ENCODE peak calls at places on chromosomes 5 and 9, in six cellular contexts. S, F, C, W, B and R are unnamed samples.

GRCh38 chr5:59745422-59745863 is 148.1 kb downstream of the PDE4D start:
- DNase-seq in B (no peak), C (peak; percentile 99), F (no peak), W (peak; percentile 96), S (peak; percentile 87), R (peak; percentile 56)

GRCh38 chr9:19946446-19947109 is 157.7 kb upstream of the SLC24A2 start:
- DNase-seq in C (peak; percentile 57), W (peak; percentile 42), S (peak; percentile 49), B (no peak), F (peak; percentile 48), R (no peak)

GRCh38 chr9:134531251-134531970 is 110.2 kb upstream of the COL5A1 start:
- DNase-seq in S (no peak), B (no peak), F (no peak), C (no peak), W (peak; percentile 53), R (no peak)

GRCh38 chr9:21789541-21790037 is 12.8 kb upstream of the MTAP start:
- DNase-seq in B (no peak), F (peak; percentile 52), W (peak; percentile 95), C (peak; percentile 92), S (peak; percentile 95), R (peak; percentile 93)

GRCh38 chr5:42566658-42567313 is 143.5 kb downstream of the GHR start:
- DNase-seq in F (no peak), S (peak; percentile 39), C (no peak), B (no peak), W (peak; percentile 26), R (peak; percentile 15)

GRCh38 chr5:106873558-106873957 is 797.2 kb downstream of the EFNA5 start:
- DNase-seq in F (no peak), C (peak; percentile 59), S (no peak), B (no peak), W (no peak), R (no peak)

GRCh38 chr5:173498871-173499470 is 117.5 kb downstream of the BOD1 start:
- DNase-seq in B (no peak), F (no peak), W (peak; percentile 12), S (peak; percentile 17), C (no peak), R (no peak)

GRCh38 chr5:88613051-88613450 is 269.9 kb downstream of the MEF2C start:
- DNase-seq in W (no peak), S (no peak), F (no peak), B (no peak), C (peak; percentile 1), R (no peak)

GRCh38 chr5:137733011-137733410 is 2.9 kb downstream of the KLHL3 start:
- DNase-seq in W (no peak), C (peak; percentile 11), F (no peak), S (no peak), B (no peak), R (no peak)

GRCh38 chr5:120599576-120599975 is 135.5 kb downstream of the PRR16 start:
- DNase-seq in F (no peak), C (peak; percentile 90), B (no peak), S (peak; percentile 68), W (peak; percentile 93), R (peak; percentile 71)

GRCh38 chr5:121949885-121950284 is 11.9 kb upstream of the SRFBP1 start:
- DNase-seq in S (peak; percentile 60), B (no peak), W (peak; percentile 66), F (peak; percentile 46), C (peak; percentile 58), R (peak; percentile 47)

GRCh38 chr9:13181652-13182051 is 97.8 kb downstream of the MPDZ start:
- DNase-seq in F (peak; percentile 13), B (no peak), S (no peak), C (peak; percentile 95), W (peak; percentile 20), R (no peak)

GRCh38 chr5:168298949-168299348 is 7.5 kb downstream of the WWC1 start:
- DNase-seq in W (no peak), S (no peak), B (no peak), C (no peak), F (no peak), R (no peak)

GRCh38 chr5:29040404-29040803 is 2002.0 kb upstream of the CDH9 start:
- DNase-seq in S (no peak), W (no peak), C (no peak), F (no peak), B (no peak), R (no peak)

DNA sequence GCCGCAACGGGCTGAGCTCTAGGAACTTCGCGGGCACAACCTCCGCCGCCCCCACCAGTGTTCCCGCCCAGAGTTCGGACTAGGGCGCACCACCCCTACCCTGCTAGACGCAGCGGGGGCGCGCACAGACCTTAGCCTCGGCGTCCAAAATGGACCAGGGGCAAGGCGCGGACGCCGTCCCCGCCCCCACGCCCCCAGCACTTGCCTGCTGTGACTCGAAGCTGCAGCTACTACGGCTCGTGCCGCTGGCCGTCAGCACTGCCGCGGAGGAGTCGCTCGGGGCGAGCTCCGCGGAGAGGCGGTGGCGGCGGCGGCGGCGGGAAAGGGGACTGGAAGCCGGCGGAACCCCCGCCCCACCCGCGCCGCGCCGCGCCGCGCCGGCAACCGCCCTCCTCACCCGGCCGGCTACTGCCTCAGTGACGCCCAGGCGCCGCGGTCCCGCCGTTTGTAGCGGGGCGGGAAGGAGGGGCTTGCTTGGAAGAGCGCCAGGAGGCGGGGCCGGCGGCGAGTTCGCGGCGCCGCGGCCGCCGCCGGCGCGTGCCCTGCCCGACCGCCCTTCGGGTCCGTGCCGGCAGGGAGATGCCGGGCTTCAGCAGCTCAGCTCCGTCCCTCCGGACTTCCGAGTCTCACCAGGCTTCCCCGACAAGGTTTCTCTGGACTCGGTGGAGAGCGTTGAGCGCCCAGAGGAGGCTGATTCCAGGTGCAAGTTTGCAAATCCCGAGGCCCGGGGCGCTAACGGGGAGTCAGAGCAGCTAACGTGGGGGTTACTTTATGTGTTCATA is 4.4 kb downstream of the ELAVL2 start:
- DNase-seq in C (no peak), W (no peak), B (no peak), F (peak; percentile 69), S (peak; percentile 49), R (no peak)
- H3K4me3 ChIP-seq in C (peak overlapping the region; percentile 33), W (no peak overlapping the region), B (peak overlapping the region; percentile 71), F (peak overlapping the region; percentile 54), S (peak overlapping the region; percentile 51), R (peak overlapping the region; percentile 41)

DNA sequence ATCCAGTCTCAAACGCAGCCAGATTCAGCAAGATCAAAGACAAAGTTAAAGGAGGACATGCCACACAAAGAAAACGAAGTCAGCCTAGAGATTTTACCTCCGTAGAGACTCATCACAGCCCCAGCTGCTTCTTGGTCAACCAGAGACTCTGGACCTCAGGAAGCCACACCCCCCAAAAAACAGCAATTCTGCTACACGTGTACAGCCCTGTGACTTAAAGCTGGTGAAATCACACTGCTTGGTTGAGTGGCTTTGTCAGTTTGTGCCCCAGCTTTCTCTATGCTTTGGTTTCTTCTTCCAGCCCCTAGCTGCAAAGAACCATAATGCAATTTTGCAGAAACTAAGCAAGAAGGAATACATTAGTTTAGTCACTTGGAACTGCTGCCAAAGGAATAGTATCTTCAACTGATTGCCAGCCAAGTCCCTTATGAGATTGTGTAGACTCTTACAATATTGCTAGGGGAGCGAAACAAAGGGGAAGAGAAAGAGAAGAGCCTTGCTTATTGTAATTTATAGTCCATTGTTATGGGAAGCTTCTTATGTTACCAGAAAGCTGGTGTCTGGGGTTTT is 158.8 kb upstream of the ZNF462 start:
- DNase-seq in C (no peak), S (no peak), B (no peak), W (no peak), F (no peak), R (no peak)
- TF ChIP-seq CTCF in C (no peak), S (no peak), B (peak; percentile 0), W (no peak), F (no peak), R (peak; percentile 7)

GRCh38 chr5:135345945-135346731 is 52.9 kb downstream of the MACROH2A1 start:
- DNase-seq in B (no peak), F (no peak), S (no peak), C (no peak), W (no peak), R (no peak)
- H3K4me3 ChIP-seq in B (no peak overlapping the region), F (no peak overlapping the region), S (no peak overlapping the region), C (no peak overlapping the region), W (no peak overlapping the region), R (no peak overlapping the region)

GRCh38 chr9:121641228-121641611 is 10.2 kb upstream of the DAB2IP start:
- DNase-seq in S (no peak), W (no peak), B (no peak), F (no peak), C (no peak), R (no peak)

GRCh38 chr9:121639619-121640018 is 11.8 kb upstream of the DAB2IP start:
- DNase-seq in W (no peak), F (no peak), B (no peak), C (no peak), S (no peak), R (no peak)

GRCh38 chr9:121638901-121639592 is 12.4 kb upstream of the DAB2IP start:
- DNase-seq in S (no peak), C (no peak), W (no peak), B (no peak), F (no peak), R (no peak)

GRCh38 chr9:121640486-121641227 is 10.8 kb upstream of the DAB2IP start:
- DNase-seq in W (no peak), B (no peak), S (no peak), C (no peak), F (no peak), R (no peak)

GRCh38 chr9:121640076-121640475 is 11.4 kb upstream of the DAB2IP start:
- DNase-seq in B (no peak), W (no peak), S (no peak), C (no peak), F (peak; percentile 87), R (no peak)
- TF ChIP-seq CTCF in B (peak; percentile 62), W (peak; percentile 54), S (peak; percentile 58), C (peak; percentile 67), F (peak; percentile 90), R (peak; percentile 42)

DNA sequence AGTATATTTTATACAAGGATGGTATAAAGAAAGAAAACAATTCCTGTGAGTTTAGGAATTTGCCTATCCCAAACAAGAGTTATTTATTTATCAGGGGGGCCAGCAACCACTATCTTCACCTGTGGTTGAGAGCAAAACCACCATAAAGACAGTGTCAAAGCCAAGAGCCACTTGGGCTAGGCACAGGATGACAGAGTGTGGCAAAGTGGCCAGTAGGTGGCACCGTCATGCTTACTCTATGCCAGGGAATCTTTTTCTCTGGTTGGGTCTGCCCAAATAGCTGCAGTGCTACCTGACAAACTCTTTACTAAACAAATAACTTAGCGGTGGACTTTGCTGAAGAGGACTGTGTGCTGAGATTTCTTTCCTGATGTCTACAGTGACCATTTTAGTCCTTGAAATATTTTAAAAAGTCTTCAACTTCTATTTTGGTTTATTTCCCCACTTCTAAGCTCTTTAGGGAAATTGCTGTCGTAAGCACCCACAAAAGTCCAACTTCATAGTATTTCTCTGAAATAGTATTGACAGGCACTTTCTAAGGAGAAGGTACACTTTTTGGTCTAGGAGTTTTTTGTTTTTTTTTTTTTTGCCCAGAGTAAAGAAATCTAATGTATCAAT is 285.0 kb downstream of the RFX3 start:
- DNase-seq in C (peak; percentile 60), W (peak; percentile 67), B (peak; percentile 49), F (peak; percentile 62), S (peak; percentile 61), R (peak; percentile 41)
- H3K4me3 ChIP-seq in C (no peak overlapping the region), W (no peak overlapping the region), B (no peak overlapping the region), F (no peak overlapping the region), S (no peak overlapping the region), R (no peak overlapping the region)

DNA sequence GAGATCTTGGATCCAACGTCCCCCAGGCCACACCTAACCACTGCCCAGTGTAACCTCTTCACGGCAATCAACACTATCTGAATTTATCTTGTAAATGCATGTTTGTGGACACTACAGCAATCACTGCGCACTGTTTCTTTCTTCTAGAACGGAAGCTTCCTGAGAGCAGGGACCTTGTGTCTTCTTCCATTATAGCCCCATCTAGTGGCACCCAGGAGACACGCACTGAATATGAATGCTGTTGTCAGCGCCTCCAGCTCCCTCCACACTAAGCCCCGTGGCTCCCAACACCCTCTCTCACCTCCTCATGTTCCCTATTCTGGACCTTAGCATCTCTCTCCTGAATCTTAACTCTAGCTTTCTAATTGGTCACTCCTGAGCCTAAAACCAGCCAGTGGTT is 72.7 kb downstream of the SMIM23 start:
- DNase-seq in C (peak; percentile 17), B (no peak), S (no peak), F (no peak), W (no peak), R (no peak)
- TF ChIP-seq CTCF in C (peak; percentile 54), B (peak; percentile 89), S (peak; percentile 44), F (peak; percentile 67), W (peak; percentile 44), R (peak; percentile 32)